ENCODE peak calls at places on chromosomes 11 and 22, in nine cellular contexts. N, Q, O, W, U, K, Y, V and E are unnamed samples.

GRCh38 chr22:22141031-22141430 is 103.6 kb upstream of the VPREB1 start:
- DNase-seq in O (no peak), U (no peak), W (no peak), Y (no peak), V (no peak), K (no peak), N (no peak), Q (no peak), E (no peak)

GRCh38 chr11:32090774-32091370 is at the start of gene RCN1:
- DNase-seq in N (peak; percentile 95), U (peak; percentile 70), Q (peak; percentile 61), O (peak; percentile 82), K (peak; percentile 85), W (peak; percentile 46), V (peak; percentile 75), Y (peak; percentile 66), E (no peak)

GRCh38 chr11:11016123-11016522 is 158.3 kb upstream of the ZBED5 start:
- DNase-seq in V (no peak), U (no peak), O (no peak), W (no peak), Q (no peak), Y (no peak), N (peak; percentile 33), K (peak; percentile 21), E (no peak)

GRCh38 chr11:28767574-28767973 is 659.4 kb downstream of the METTL15 start:
- DNase-seq in V (no peak), K (no peak), O (no peak), N (peak; percentile 54), W (no peak), Q (no peak), U (no peak), Y (no peak), E (no peak)

GRCh38 chr11:130407978-130408377 is 20.4 kb downstream of the ADAMTS8 start:
- DNase-seq in O (no peak), Q (peak; percentile 39), V (no peak), U (no peak), K (peak; percentile 79), W (no peak), Y (peak; percentile 59), N (peak; percentile 46), E (no peak)

GRCh38 chr11:128796275-128796674 is 70.8 kb downstream of the KCNJ1 start:
- DNase-seq in U (no peak), N (peak; percentile 42), O (no peak), W (peak; percentile 9), V (no peak), Q (no peak), K (peak; percentile 29), Y (no peak), E (no peak)

GRCh38 chr11:35418847-35419712 is at the start of gene SLC1A2:
- DNase-seq in O (peak; percentile 70), V (no peak), K (no peak), Q (no peak), W (peak; percentile 28), N (peak; percentile 47), U (peak; percentile 43), Y (peak; percentile 18), E (no peak)

GRCh38 chr11:16984229-16984628 is 30.0 kb downstream of the PLEKHA7 start:
- DNase-seq in O (no peak), V (no peak), K (no peak), N (no peak), U (no peak), W (no peak), Y (no peak), Q (no peak), E (no peak)

GRCh38 chr11:128420943-128421342 is 166.4 kb downstream of the ETS1 start:
- DNase-seq in O (no peak), Q (no peak), N (peak; percentile 98), W (no peak), Y (no peak), U (no peak), K (peak; percentile 90), V (no peak), E (no peak)

GRCh38 chr11:1672613-1673400 is 24.2 kb upstream of the KRTAP5-6 start:
- DNase-seq in N (no peak), Q (no peak), W (no peak), V (no peak), O (no peak), U (peak; percentile 6), Y (no peak), K (no peak), E (no peak)

GRCh38 chr11:6812391-6813005 is 13.0 kb upstream of the OR6A2 start:
- DNase-seq in W (peak; percentile 65), Y (no peak), V (peak; percentile 53), U (no peak), N (peak; percentile 54), Q (no peak), O (no peak), K (peak; percentile 32), E (peak; percentile 47)

GRCh38 chr11:1694846-1695547 is 2.0 kb upstream of the KRTAP5-6 start:
- DNase-seq in O (no peak), Y (no peak), N (no peak), V (no peak), K (no peak), W (no peak), Q (no peak), U (peak; percentile 41), E (no peak)

GRCh38 chr11:9710852-9711251 is 47.0 kb downstream of the SWAP70 start:
- DNase-seq in U (no peak), N (no peak), O (no peak), W (no peak), Y (no peak), V (no peak), Q (no peak), K (no peak), E (no peak)

GRCh38 chr22:48647606-48648515 is 1179.8 kb downstream of the BRD1 start:
- DNase-seq in V (no peak), N (no peak), Y (no peak), K (no peak), Q (no peak), W (no peak), O (peak; percentile 36), U (no peak), E (no peak)

GRCh38 chr11:104098132-104098531 is 61.7 kb downstream of the DDI1 start:
- DNase-seq in Q (no peak), K (no peak), O (no peak), Y (no peak), N (no peak), V (no peak), U (no peak), W (no peak), E (no peak)

GRCh38 chr22:32531955-32532818 is 57.6 kb downstream of the FBXO7 start:
- DNase-seq in K (peak; percentile 92), N (peak; percentile 92), V (no peak), Y (peak; percentile 93), U (peak; percentile 75), W (no peak), Q (peak; percentile 70), O (no peak), E (no peak)

GRCh38 chr22:47535681-47536080 is 773.2 kb downstream of the TBC1D22A start:
- DNase-seq in W (no peak), N (no peak), U (no peak), Y (no peak), V (no peak), K (no peak), Q (no peak), O (no peak), E (no peak)
- H3K36me3 ChIP-seq in W (no peaks in the 10 kb centered on the region), N (no peaks in the 10 kb centered on the region), U (no peaks in the 10 kb centered on the region), Y (no peaks in the 10 kb centered on the region), V (no peaks in the 10 kb centered on the region), K (no peaks in the 10 kb centered on the region), Q (no peaks in the 10 kb centered on the region), O (no peaks in the 10 kb centered on the region), E (no peaks in the 10 kb centered on the region)

DNA sequence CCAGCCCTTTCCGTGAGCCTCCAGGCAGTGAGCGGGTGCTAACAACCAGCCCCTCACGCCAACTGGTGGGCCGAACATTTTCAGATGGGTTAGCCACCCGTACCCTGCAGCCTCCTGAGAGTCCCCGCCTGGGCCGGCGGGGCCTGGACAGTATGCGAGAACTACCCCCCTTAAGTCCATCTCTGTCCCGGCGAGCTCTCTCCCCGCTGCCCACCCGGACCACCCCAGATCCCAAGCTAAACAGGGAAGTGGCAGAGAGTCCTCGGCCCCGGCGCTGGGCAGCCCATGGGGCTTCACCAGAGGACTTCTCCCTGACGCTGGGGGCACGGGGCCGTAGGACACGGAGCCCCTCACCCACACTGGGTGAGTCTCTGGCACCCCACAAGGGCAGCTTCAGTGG is 20.6 kb downstream of the PHLDB1 start:
- DNase-seq in K (no peak), Q (no peak), N (no peak), O (peak; percentile 56), U (no peak), Y (no peak), W (no peak), V (no peak), E (no peak)
- H3K27ac ChIP-seq in K (no peak overlapping the region), Q (no peak overlapping the region), N (no peak overlapping the region), O (no peak overlapping the region), U (no peak overlapping the region), Y (peak overlapping the region; percentile 64), W (no peak overlapping the region), V (no peak overlapping the region), E (no peak overlapping the region)

GRCh38 chr11:60897496-60897895 is 8.9 kb downstream of the PRPF19 start:
- DNase-seq in Y (no peak), W (no peak), N (no peak), V (no peak), Q (no peak), O (no peak), U (no peak), K (no peak), E (no peak)
- H3K36me3 ChIP-seq in Y (peaks cover 100% of the 10 kb centered on the region), W (peaks cover 28% of the 10 kb centered on the region), N (peaks cover 67% of the 10 kb centered on the region), V (peaks cover 94% of the 10 kb centered on the region), Q (peaks cover 60% of the 10 kb centered on the region), O (peaks cover 61% of the 10 kb centered on the region), U (peaks cover 100% of the 10 kb centered on the region), K (peaks cover 20% of the 10 kb centered on the region), E (peaks cover 80% of the 10 kb centered on the region)

DNA sequence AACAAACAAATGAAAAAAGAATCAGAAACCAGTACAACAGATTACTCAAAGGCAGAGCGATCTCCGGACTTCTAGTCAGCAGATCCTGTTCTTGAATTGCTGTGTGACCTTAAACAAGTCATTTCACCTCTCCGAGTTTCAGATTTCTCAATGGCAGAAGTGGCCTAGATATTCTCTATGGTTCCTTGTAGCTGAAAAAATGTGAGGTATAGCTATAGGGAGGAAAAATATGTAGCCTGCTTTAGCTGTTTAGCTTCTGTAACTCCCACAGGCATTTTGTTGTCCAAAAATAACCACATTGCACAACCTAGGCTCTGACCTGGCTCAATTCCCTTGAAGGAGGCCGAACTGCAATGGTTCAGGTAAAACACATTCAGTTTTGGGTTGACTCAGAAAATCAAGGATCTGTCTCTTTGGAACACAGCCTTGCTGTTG is 100.7 kb downstream of the DBX1 start:
- DNase-seq in Q (no peak), N (peak; percentile 23), V (no peak), Y (no peak), W (no peak), K (no peak), O (no peak), U (no peak), E (no peak)
- H3K27ac ChIP-seq in Q (peak overlapping the region; percentile 71), N (peak overlapping the region; percentile 63), V (no peak overlapping the region), Y (no peak overlapping the region), W (no peak overlapping the region), K (no peak overlapping the region), O (no peak overlapping the region), U (no peak overlapping the region), E (no peak overlapping the region)